ENCODE peak calls at places on chromosomes 13 and 19, in five cellular contexts. I is suprapubic skin, J is A549, Y is endothelial cell of umbilical vein, X is uterus. K is an unnamed sample.

GRCh38 chr13:60754211-60754610 is 357.2 kb downstream of the TDRD3 start:
- DNase-seq in Y (no peak), X (no peak), J (no peak), I (no peak), K (no peak)

GRCh38 chr19:13165091-13165997 is 15.1 kb downstream of the IER2 start:
- DNase-seq in X (no peak), I (no peak), Y (peak), J (peak), K (no peak)

GRCh38 chr19:56701895-56702294 is 30.3 kb upstream of the ZNF835 start:
- DNase-seq in J (no peak), X (no peak), Y (no peak), I (no peak), K (no peak)

GRCh38 chr13:27183561-27184147 is 12.0 kb upstream of the USP12 start:
- DNase-seq in J (peak), X (no peak), I (no peak), Y (no peak), K (no peak)

GRCh38 chr19:44634785-44635184 is 8.9 kb upstream of the PVR start:
- DNase-seq in X (no peak), J (no peak), I (no peak), Y (no peak), K (no peak)

GRCh38 chr13:93847162-93847561 is 620.6 kb downstream of the GPC6 start:
- DNase-seq in X (no peak), I (no peak), Y (no peak), J (peak), K (no peak)

GRCh38 chr19:34274827-34275625 is 20.7 kb downstream of the GARRE1 start:
- DNase-seq in I (no peak), Y (peak), J (no peak), X (no peak), K (no peak)

GRCh38 chr13:36616706-36617105 is 57.1 kb upstream of the SERTM1 start:
- DNase-seq in I (no peak), Y (no peak), J (no peak), X (no peak), K (no peak)

GRCh38 chr13:24995225-24995804 is 100.6 kb upstream of the PABPC3 start:
- DNase-seq in X (no peak), Y (peak), I (no peak), J (peak), K (no peak)

GRCh38 chr13:41271456-41272285 is 8.3 kb upstream of the MTRF1 start:
- DNase-seq in J (no peak), Y (no peak), X (no peak), I (no peak), K (no peak)

GRCh38 chr19:18541258-18541991 is 1.9 kb downstream of the FKBP8 start:
- DNase-seq in J (no peak), Y (no peak), X (no peak), I (no peak), K (no peak)

GRCh38 chr19:42113641-42114348 is 18.5 kb downstream of the POU2F2 start:
- DNase-seq in X (no peak), I (no peak), Y (peak), J (peak), K (no peak)

GRCh38 chr13:40165533-40165932 is 500.9 kb downstream of the FOXO1 start:
- DNase-seq in X (no peak), J (no peak), Y (peak), I (no peak), K (no peak)

GRCh38 chr13:106533101-106533939 is 2.1 kb downstream of the EFNB2 start:
- DNase-seq in I (peak), X (peak), Y (peak), J (peak), K (peak)

GRCh38 chr19:6030214-6030507 is 52.2 kb upstream of the RANBP3 start:
- DNase-seq in I (no peak), J (no peak), X (no peak), Y (no peak), K (no peak)

DNA sequence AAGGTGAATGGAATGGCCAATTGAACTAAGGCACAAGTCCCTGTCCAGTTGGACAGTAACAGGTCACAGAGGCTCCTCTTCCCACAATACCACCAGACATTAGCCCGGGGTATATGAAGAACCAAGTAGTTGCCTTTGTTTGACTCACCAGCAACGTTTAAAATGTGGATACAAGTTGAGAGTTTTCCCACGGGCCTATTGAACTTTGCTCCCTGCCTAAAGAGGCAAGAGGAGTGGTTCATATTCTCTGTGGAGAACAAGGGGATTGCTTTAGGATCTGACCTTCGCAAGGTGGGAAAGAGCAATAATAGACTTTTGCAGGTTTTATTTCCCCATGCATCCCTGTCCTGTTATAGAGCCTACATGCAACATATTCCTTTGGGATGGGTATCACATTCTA is 177.2 kb downstream of the POU4F1 start:
- DNase-seq in I (no peak), X (no peak), Y (no peak), J (no peak), K (no peak)
- TF ChIP-seq POLR2A in I (no peak), X (no peak), Y (no peak), J (no peak), K (no peak)

GRCh38 chr19:2170219-2170618 is 6.5 kb downstream of the DOT1L start:
- DNase-seq in X (no peak), I (no peak), Y (no peak), J (no peak), K (no peak)

GRCh38 chr19:2167896-2168618 is 4.3 kb downstream of the DOT1L start:
- DNase-seq in I (no peak), Y (peak), X (peak), J (peak), K (no peak)

GRCh38 chr19:2166741-2167738 is 3.3 kb downstream of the DOT1L start:
- DNase-seq in X (peak), Y (peak), I (peak), J (peak), K (peak)

GRCh38 chr19:2170987-2171348 is 7.2 kb downstream of the DOT1L start:
- DNase-seq in J (no peak), Y (no peak), X (no peak), I (no peak), K (no peak)

GRCh38 chr19:2168619-2169424 is 5.1 kb downstream of the DOT1L start:
- DNase-seq in X (peak), I (peak), J (peak), Y (peak), K (peak)
- TF ChIP-seq POLR2A in X (peak), I (no peak), J (no peak), Y (no peak), K (no peak)

GRCh38 chr13:112880976-112881540 is 88.0 kb upstream of the MCF2L start:
- DNase-seq in J (no peak), I (no peak), X (no peak), Y (no peak), K (no peak)
- TF ChIP-seq POLR2A in J (no peak), I (no peak), X (no peak), Y (no peak), K (no peak)

GRCh38 chr19:55598719-55599467 is 424 bp downstream of the FIZ1 start:
- DNase-seq in Y (peak), X (peak), J (peak), I (peak), K (peak)
- TF ChIP-seq POLR2A in Y (no peak), X (peak), J (no peak), I (no peak), K (no peak)

DNA sequence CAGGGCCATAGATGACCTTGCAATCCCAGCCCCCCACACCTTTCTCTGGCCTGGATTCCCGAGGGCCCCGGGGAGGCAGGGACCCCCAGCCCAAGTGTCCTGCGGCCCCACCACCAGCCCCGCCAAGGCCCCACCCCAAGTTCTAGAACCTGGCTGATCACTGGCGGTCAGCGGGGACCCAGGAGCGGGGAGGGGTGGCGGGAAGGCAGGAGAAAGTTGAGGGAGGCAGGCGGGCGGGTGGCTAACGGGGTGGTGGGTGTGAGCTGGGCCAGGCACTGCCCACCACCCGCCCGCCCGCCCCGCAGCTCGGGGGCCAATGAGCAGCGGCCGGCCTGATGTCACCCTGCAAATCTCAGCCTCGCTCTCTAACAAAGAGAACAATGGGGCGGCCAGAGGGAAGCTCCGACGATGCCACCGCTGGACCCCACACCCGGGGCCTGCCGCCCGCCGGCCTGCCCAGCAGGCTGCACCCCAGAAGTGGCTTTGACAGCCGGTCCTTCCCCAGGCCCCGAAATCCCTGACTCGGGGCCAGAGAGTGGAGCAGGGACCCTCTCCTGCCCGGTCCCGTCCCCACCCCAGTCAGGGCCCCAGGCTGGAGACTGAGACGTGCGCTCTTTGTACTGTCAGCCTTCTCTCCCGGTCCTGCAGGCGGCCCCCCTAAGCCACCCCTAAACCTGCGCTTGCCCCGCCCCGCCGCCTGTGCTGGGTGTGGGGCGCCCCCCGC is 1.6 kb downstream of the MEX3D start:
- DNase-seq in X (peak), J (peak), Y (peak), I (no peak), K (peak)
- TF ChIP-seq POLR2A in X (peak), J (peak), Y (peak), I (no peak), K (no peak)

GRCh38 chr19:2986951-2987491 is 9.7 kb downstream of the TLE6 start:
- DNase-seq in X (no peak), Y (peak), J (no peak), I (no peak), K (no peak)

GRCh38 chr19:2988568-2988967 is 11.2 kb downstream of the TLE6 start:
- DNase-seq in X (no peak), J (no peak), I (no peak), Y (no peak), K (no peak)

GRCh38 chr19:2992958-2993357 is 15.6 kb downstream of the TLE6 start:
- DNase-seq in Y (no peak), I (no peak), J (no peak), X (no peak), K (no peak)

GRCh38 chr19:2993579-2993978 is 16.2 kb downstream of the TLE6 start:
- DNase-seq in Y (no peak), J (no peak), I (no peak), X (no peak), K (no peak)

GRCh38 chr19:2989236-2989946 is 12.0 kb downstream of the TLE6 start:
- DNase-seq in X (no peak), I (no peak), Y (no peak), J (no peak), K (no peak)
- TF ChIP-seq POLR2A in X (no peak), I (no peak), Y (no peak), J (no peak), K (no peak)

GRCh38 chr19:55377356-55378131 is 918 bp downstream of the TMEM190 start:
- DNase-seq in X (no peak), I (no peak), Y (no peak), J (no peak), K (no peak)

GRCh38 chr19:55373318-55373992 is 3.2 kb upstream of the TMEM190 start:
- DNase-seq in Y (no peak), I (no peak), J (peak), X (no peak), K (no peak)

GRCh38 chr19:55372316-55373081 is 2.2 kb upstream of the IL11 start:
- DNase-seq in I (no peak), Y (no peak), J (peak), X (no peak), K (no peak)

GRCh38 chr19:55376381-55376933 is at the start of gene TMEM190:
- DNase-seq in X (no peak), I (no peak), J (peak), Y (no peak), K (no peak)

DNA sequence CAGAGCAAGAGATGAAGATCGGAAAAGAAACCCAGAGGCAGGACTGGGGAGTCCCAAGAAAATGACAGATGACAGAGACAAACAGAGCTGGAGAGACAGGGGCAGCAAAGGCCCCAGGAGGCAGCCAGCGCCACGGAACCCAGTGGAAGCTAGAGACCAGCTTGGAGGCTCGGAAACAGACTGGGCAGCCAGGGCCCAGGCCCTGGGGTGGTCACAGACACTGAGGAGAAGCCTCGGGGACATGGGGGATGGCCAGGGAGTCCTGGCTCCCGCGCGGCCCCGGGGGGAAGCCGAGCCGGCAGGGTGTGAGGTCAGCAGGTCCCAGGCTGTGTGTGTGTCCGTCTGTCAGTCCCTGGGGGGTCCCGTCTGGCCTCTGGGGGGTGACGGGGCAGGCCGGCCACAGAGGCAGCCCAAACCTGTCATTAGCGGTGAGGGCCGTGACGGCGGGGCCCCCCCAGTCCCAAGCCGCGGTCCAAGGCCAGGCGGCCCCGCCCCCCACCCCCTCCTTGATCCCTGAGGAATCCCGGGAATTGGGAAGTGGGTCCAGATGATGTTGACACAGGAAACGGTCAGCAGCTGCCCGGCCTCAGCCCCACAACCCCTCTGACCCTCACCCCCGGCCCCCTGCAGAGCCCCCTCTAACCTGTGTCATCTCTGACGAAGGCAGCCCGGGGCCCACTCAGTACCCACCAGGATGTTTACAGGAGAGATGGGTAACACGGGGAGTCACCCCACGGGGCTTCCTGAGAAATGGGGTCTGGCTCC is 2.5 kb upstream of the TMEM190 start:
- DNase-seq in I (no peak), Y (no peak), X (no peak), J (peak), K (no peak)
- TF ChIP-seq POLR2A in I (no peak), Y (no peak), X (no peak), J (no peak), K (no peak)

DNA sequence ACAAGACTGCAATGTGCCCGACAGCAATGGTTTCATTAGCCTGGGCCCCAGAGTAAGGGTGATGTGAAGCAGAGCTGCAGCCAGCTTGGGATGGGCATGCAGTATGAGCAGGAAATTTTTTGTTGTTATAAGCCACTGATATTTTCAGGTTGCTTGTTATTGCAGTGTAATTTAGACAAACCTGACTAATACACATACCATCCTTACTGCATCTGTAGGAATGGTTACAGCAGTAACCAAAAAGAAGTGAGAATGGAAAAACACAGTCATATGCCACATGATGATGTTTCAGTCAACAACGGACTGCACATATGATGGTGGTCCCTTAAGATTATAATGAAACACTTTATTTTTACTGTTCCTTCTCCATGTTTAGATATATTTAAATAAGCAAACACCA is 8.6 kb upstream of the POMP start:
- DNase-seq in I (no peak), Y (no peak), X (no peak), J (no peak), K (no peak)
- TF ChIP-seq POLR2A in I (no peak), Y (no peak), X (no peak), J (no peak), K (no peak)

GRCh38 chr19:1568320-1569019 is at the start of gene MEX3D:
- DNase-seq in Y (peak), I (no peak), X (peak), J (peak), K (peak)
- TF ChIP-seq POLR2A in Y (no peak), I (no peak), X (no peak), J (peak), K (no peak)

K was measured in breast epithelium.